ENCODE peak calls at places on chromosome 20, in six cellular contexts. C, Z, M, U, N and A are unnamed samples. For H3K4me1, the result is how much of the 10 kb centered on the place peaks cover.

GRCh38 chr20:29756664-29757063 is 1500.8 kb upstream of the DEFB115 start:
- DNase-seq in C (no peak), Z (no peak), M (no peak), U (no peak), N (no peak), A (no peak)

GRCh38 chr20:38601216-38602184 is at the start of gene ARHGAP40:
- DNase-seq in C (no peak), Z (no peak), M (peak), U (no peak), N (peak), A (no peak)

GRCh38 chr20:34943808-34944568 is 11.6 kb downstream of the GSS start:
- DNase-seq in C (peak), Z (no peak), M (no peak), U (peak), N (no peak), A (no peak)

GRCh38 chr20:19789009-19789408 is 31.0 kb downstream of the RIN2 start:
- DNase-seq in C (no peak), Z (no peak), M (no peak), U (no peak), N (no peak), A (no peak)

GRCh38 chr20:46501961-46502360 is 11.4 kb downstream of the ZNF334 start:
- DNase-seq in C (no peak), Z (no peak), M (no peak), U (no peak), N (no peak), A (no peak)

GRCh38 chr20:41643504-41643938 is 25.3 kb upstream of the CHD6 start:
- DNase-seq in C (no peak), Z (no peak), M (peak), U (peak), N (peak), A (no peak)

GRCh38 chr20:37615507-37616425 is 78.1 kb upstream of the CTNNBL1 start:
- DNase-seq in C (peak), Z (no peak), M (peak), U (no peak), N (no peak), A (peak)

GRCh38 chr20:432677-433299 is 24.7 kb downstream of the RBCK1 start:
- DNase-seq in C (no peak), Z (no peak), M (no peak), U (no peak), N (no peak), A (no peak)

GRCh38 chr20:49615401-49616153 is 47.6 kb upstream of the PTGIS start:
- DNase-seq in C (peak), Z (peak), M (no peak), U (no peak), N (no peak), A (no peak)

GRCh38 chr20:23187759-23188158 is 101.6 kb upstream of the CD93 start:
- DNase-seq in C (no peak), Z (no peak), M (no peak), U (no peak), N (peak), A (no peak)

GRCh38 chr20:39795401-39796272 is 833.5 kb downstream of the DHX35 start:
- DNase-seq in C (peak), Z (no peak), M (no peak), U (peak), N (no peak), A (no peak)

GRCh38 chr20:36604952-36605308 is 649 bp upstream of the RAB5IF start:
- DNase-seq in C (no peak), Z (peak), M (no peak), U (no peak), N (peak), A (no peak)

GRCh38 chr20:35240083-35240913 is 13.8 kb downstream of the MMP24 start:
- DNase-seq in C (no peak), Z (no peak), M (no peak), U (no peak), N (no peak), A (no peak)

DNA sequence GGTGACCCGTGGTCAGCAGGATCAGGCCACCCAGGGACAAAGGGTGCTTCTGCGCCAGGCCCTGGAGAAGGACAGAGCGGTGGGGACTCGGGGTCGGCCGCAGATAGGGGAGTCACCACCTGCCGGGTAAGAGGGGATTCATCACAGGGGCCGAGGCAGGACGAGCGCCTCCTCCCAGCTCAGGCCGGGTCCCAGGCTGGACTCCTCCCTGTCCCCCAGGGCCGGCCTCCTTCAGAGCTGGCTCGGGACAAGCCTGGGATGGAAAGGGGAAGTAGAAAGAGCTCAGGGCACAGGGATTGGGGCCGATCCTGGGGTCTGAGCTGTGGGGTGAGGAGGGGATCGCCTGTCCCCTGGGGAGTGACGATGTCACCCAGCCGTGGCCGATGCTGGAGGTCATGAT is 154.6 kb upstream of the PROKR2 start:
- DNase-seq in C (no peak), Z (no peak), M (no peak), U (no peak), N (no peak), A (no peak)
- H3K27ac ChIP-seq in C (no peak), Z (no peak), M (no peak), U (no peak), N (no peak), A (no peak)

DNA sequence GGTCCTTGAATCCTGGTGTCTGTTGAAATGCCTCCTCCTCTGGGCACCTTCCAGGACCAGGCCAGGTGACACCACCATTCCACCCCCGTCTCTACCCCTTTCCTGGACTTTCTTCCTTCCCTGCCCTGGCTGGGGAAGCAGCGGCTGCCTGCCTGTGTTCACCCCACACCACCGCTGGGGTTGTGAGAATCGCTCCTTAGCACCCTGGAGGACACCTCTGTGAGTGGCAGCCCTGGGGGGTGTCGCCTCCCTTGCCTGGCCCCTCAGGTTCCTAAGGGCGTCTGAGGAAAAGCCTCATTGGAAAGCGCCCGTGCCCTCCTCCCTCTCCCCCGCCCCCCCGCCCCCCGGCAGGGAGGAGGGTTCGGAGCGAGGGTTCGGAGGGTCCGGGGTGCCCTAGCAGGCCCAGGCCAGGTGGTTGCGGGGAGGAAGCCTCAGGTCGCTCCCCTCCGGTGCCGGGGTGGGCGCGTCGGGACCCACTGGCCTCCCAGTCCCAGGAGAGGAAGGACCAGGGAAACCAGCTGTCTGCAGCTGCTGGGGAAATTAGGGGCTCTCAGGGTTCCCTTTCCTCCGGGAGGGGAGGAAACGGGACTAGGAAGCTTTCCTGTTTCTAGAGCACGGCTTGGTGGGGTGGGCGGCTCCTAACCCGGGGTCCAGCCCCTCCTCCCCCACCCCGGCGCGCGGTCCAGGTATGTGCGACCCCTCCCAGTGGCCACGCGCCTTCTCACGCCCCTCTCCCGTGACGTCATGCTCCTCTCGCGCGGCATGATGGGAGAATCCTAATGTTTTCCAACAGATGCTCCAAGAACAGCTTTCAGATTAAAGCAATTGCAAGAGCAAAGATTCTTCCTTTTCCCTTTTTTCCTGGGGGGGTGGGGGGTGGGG is at the start of gene PHACTR3:
- DNase-seq in C (no peak), Z (no peak), M (no peak), U (no peak), N (no peak), A (no peak)
- H3K4me3 ChIP-seq in C (no peak), Z (no peak), M (no peak), U (no peak), N (peak), A (no peak)

GRCh38 chr20:12458241-12458640 is 540.5 kb downstream of the BTBD3 start:
- DNase-seq in C (no peak), Z (no peak), M (no peak), U (no peak), N (no peak), A (no peak)

GRCh38 chr20:12455152-12455551 is 537.5 kb downstream of the BTBD3 start:
- DNase-seq in C (no peak), Z (no peak), M (no peak), U (no peak), N (no peak), A (no peak)

DNA sequence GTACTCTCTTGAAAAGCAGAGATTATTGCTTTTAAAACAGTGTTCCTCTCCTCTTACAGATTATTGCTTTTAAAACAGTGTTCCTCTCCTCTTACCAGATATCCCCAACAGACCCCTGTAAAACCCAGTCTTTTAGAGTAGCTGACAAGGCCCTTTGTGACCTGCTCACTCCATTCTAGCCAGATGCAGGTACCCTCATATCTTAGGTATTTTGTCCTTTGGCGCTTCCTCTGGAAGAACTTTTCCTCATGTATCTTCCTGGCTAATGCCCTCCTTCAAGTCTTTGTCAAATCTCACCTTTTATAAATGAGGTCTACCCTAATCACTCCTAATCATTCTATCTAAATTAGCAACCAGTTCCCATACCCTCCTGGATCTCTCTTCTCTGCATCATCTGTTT is 536.0 kb downstream of the BTBD3 start:
- DNase-seq in C (no peak), Z (no peak), M (no peak), U (no peak), N (no peak), A (no peak)
- H3K4me1 ChIP-seq in C (under half), Z (under half), M (under half), U (under half), N (under half), A (under half)

GRCh38 chr20:59824711-59825562 is 108.5 kb downstream of the SYCP2 start:
- DNase-seq in C (no peak), Z (no peak), M (no peak), U (no peak), N (no peak), A (no peak)

GRCh38 chr20:59825944-59826759 is 107.3 kb downstream of the SYCP2 start:
- DNase-seq in C (no peak), Z (no peak), M (no peak), U (no peak), N (peak), A (no peak)

GRCh38 chr20:59827138-59828056 is 106.0 kb downstream of the SYCP2 start:
- DNase-seq in C (no peak), Z (no peak), M (no peak), U (no peak), N (no peak), A (no peak)

GRCh38 chr20:59823860-59824259 is 109.6 kb downstream of the SYCP2 start:
- DNase-seq in C (no peak), Z (no peak), M (no peak), U (no peak), N (no peak), A (no peak)

GRCh38 chr20:59825563-59825920 is 107.9 kb downstream of the SYCP2 start:
- DNase-seq in C (no peak), Z (no peak), M (no peak), U (no peak), N (no peak), A (no peak)
- H3K27ac ChIP-seq in C (no peak), Z (no peak), M (no peak), U (no peak), N (peak), A (no peak)